ENCODE peak calls at places on chromosomes 1 and 21, in six cellular contexts. K is C1 segment of cervical spinal cord, J is HT1080, F is NAMALWA, T is NCI-H2081, M is GM03348. A is an unnamed sample.

GRCh38 chr1:203327684-203328457 is 22.6 kb downstream of the BTG2 start:
- DNase-seq in K (no peak), J (peak), F (peak), T (no peak), M (peak), A (peak)

GRCh38 chr1:27345272-27345671 is 3.5 kb downstream of the SYTL1 start:
- DNase-seq in K (no peak), J (no peak), F (no peak), T (no peak), M (no peak), A (no peak)

GRCh38 chr1:48228156-48228555 is 5.6 kb downstream of the SLC5A9 start:
- DNase-seq in K (no peak), J (peak), F (no peak), T (no peak), M (no peak), A (peak)

GRCh38 chr1:198880818-198881597 is 242.2 kb downstream of the PTPRC start:
- DNase-seq in K (no peak), J (peak), F (no peak), T (no peak), M (peak), A (no peak)

GRCh38 chr1:15680131-15680530 is 4.0 kb upstream of the PLEKHM2 start:
- DNase-seq in K (no peak), J (peak), F (no peak), T (no peak), M (peak), A (peak)

GRCh38 chr1:87506147-87506546 is 177.5 kb downstream of the LMO4 start:
- DNase-seq in K (no peak), J (no peak), F (no peak), T (no peak), M (no peak), A (no peak)

GRCh38 chr1:99598738-99599411 is 47.0 kb upstream of the PALMD start:
- DNase-seq in K (no peak), J (peak), F (no peak), T (no peak), M (no peak), A (no peak)

GRCh38 chr21:33061233-33061632 is 8.7 kb upstream of the OLIG1 start:
- DNase-seq in K (no peak), J (no peak), F (no peak), T (no peak), M (no peak), A (no peak)

GRCh38 chr1:57165546-57165945 is 199.7 kb upstream of the C8B start:
- DNase-seq in K (no peak), J (no peak), F (no peak), T (no peak), M (peak), A (no peak)

GRCh38 chr1:243705585-243705984 is 144.5 kb downstream of the AKT3 start:
- DNase-seq in K (no peak), J (no peak), F (no peak), T (peak), M (no peak), A (no peak)

GRCh38 chr1:38486115-38486514 is 373.5 kb downstream of the RRAGC start:
- DNase-seq in K (no peak), J (no peak), F (no peak), T (no peak), M (no peak), A (peak)

GRCh38 chr1:19616489-19616888 is 27.6 kb upstream of the NBL1 start:
- DNase-seq in K (no peak), J (no peak), F (no peak), T (no peak), M (peak), A (no peak)

GRCh38 chr1:37056201-37056764 is 22.0 kb upstream of the GRIK3 start:
- DNase-seq in K (no peak), J (no peak), F (no peak), T (no peak), M (no peak), A (peak)

GRCh38 chr1:87149166-87150065 is 179.3 kb upstream of the LMO4 start:
- DNase-seq in K (no peak), J (no peak), F (no peak), T (peak), M (peak), A (peak)

GRCh38 chr1:99735852-99736251 is 30.6 kb downstream of the FRRS1 start:
- DNase-seq in K (no peak), J (no peak), F (no peak), T (no peak), M (no peak), A (no peak)

GRCh38 chr1:63148825-63149645 is 173.3 kb upstream of the FOXD3 start:
- DNase-seq in K (peak), J (peak), F (peak), T (peak), M (peak), A (peak)

GRCh38 chr21:41883582-41883981 is 4.4 kb upstream of the PRDM15 start:
- DNase-seq in K (no peak), J (no peak), F (no peak), T (no peak), M (no peak), A (no peak)

GRCh38 chr1:1356796-1357401 is 1.5 kb downstream of the MXRA8 start:
- DNase-seq in K (no peak), J (no peak), F (peak), T (no peak), M (no peak), A (no peak)

GRCh38 chr21:37263827-37264226 is 3.3 kb downstream of the VPS26C start:
- DNase-seq in K (no peak), J (no peak), F (no peak), T (no peak), M (peak), A (no peak)

GRCh38 chr1:203278087-203278884 is 27.0 kb upstream of the BTG2 start:
- DNase-seq in K (peak), J (peak), F (peak), T (peak), M (peak), A (peak)

GRCh38 chr1:178768423-178768822 is 43.4 kb downstream of the RALGPS2 start:
- DNase-seq in K (no peak), J (no peak), F (peak), T (peak), M (peak), A (peak)

GRCh38 chr1:111507411-111508201 is 4.2 kb upstream of the ADORA3 start:
- DNase-seq in K (no peak), J (peak), F (peak), T (no peak), M (peak), A (peak)

GRCh38 chr1:175918364-175918801 is 175.0 kb upstream of the TNR start:
- DNase-seq in K (no peak), J (no peak), F (no peak), T (no peak), M (no peak), A (no peak)

GRCh38 chr1:246291141-246291540 is 215.9 kb downstream of the SMYD3 start:
- DNase-seq in K (no peak), J (no peak), F (no peak), T (peak), M (no peak), A (no peak)

GRCh38 chr21:44518684-44519083 is 21.3 kb downstream of the KRTAP10-1 start:
- DNase-seq in K (no peak), J (no peak), F (no peak), T (no peak), M (no peak), A (no peak)

GRCh38 chr1:85992756-85993155 is 163.8 kb downstream of the COL24A1 start:
- DNase-seq in K (no peak), J (peak), F (peak), T (no peak), M (peak), A (no peak)

GRCh38 chr1:246199086-246199485 is 308.0 kb downstream of the SMYD3 start:
- DNase-seq in K (no peak), J (no peak), F (no peak), T (peak), M (no peak), A (no peak)

GRCh38 chr1:21725738-21726392 is 56.7 kb upstream of the RAP1GAP start:
- DNase-seq in K (no peak), J (no peak), F (no peak), T (no peak), M (no peak), A (peak)

GRCh38 chr1:32111789-32112188 is 3.9 kb downstream of the KPNA6 start:
- DNase-seq in K (no peak), J (no peak), F (no peak), T (no peak), M (peak), A (no peak)

GRCh38 chr1:12078938-12079861 is 16.1 kb downstream of the TNFRSF8 start:
- DNase-seq in K (no peak), J (peak), F (peak), T (no peak), M (peak), A (peak)

GRCh38 chr1:205225901-205226765 is 1.6 kb upstream of the TMCC2 start:
- DNase-seq in K (no peak), J (no peak), F (no peak), T (peak), M (no peak), A (no peak)

GRCh38 chr1:67005068-67005467 is 48.9 kb downstream of the SLC35D1 start:
- DNase-seq in K (peak), J (no peak), F (no peak), T (no peak), M (no peak), A (no peak)

GRCh38 chr1:41672173-41672572 is 187.7 kb upstream of the EDN2 start:
- DNase-seq in K (no peak), J (peak), F (no peak), T (no peak), M (peak), A (peak)

GRCh38 chr1:169595764-169596711 is 9.8 kb upstream of the F5 start:
- DNase-seq in K (no peak), J (peak), F (peak), T (no peak), M (peak), A (peak)

A was measured in ELF-1.